ENCODE peak calls at places on chromosomes 7 and 10, in six cellular contexts. G is CD8-positive, alpha-beta T cell; V is HL-60; N is T-helper 9 cell; Q is ELF-1; Z is A549. F is an unnamed sample.

GRCh38 chr7:55065079-55065478 is 46.3 kb downstream of the EGFR start:
- DNase-seq in G (no peak), V (no peak), N (no peak), Q (peak), Z (peak), F (no peak)

GRCh38 chr7:95905165-95905564 is 132.8 kb downstream of the DYNC1I1 start:
- DNase-seq in G (no peak), V (no peak), N (no peak), Q (no peak), Z (no peak), F (no peak)

GRCh38 chr7:130733866-130734524 is at the start of gene KLF14:
- DNase-seq in G (no peak), V (no peak), N (peak), Q (peak), Z (no peak), F (peak)

GRCh38 chr10:92839191-92840085 is 8.9 kb upstream of the EXOC6 start:
- DNase-seq in G (peak), V (no peak), N (peak), Q (peak), Z (peak), F (peak)

GRCh38 chr7:27099224-27099838 is 3.2 kb downstream of the HOXA2 start:
- DNase-seq in G (no peak), V (no peak), N (no peak), Q (no peak), Z (no peak), F (no peak)

GRCh38 chr10:43249151-43249961 is 17.5 kb downstream of the RASGEF1A start:
- DNase-seq in G (no peak), V (no peak), N (no peak), Q (no peak), Z (no peak), F (peak)

GRCh38 chr7:107119376-107120100 is 49.3 kb upstream of the HBP1 start:
- DNase-seq in G (no peak), V (no peak), N (no peak), Q (no peak), Z (no peak), F (no peak)

GRCh38 chr7:140230517-140230861 is 53.7 kb upstream of the KDM7A start:
- DNase-seq in G (peak), V (no peak), N (peak), Q (no peak), Z (no peak), F (no peak)

GRCh38 chr7:117041007-117041406 is 87.7 kb downstream of the ST7 start:
- DNase-seq in G (no peak), V (no peak), N (no peak), Q (no peak), Z (no peak), F (no peak)

GRCh38 chr10:126569513-126570447 is 100.7 kb downstream of the C10orf90 start:
- DNase-seq in G (no peak), V (no peak), N (no peak), Q (no peak), Z (peak), F (no peak)

GRCh38 chr7:105268511-105269392 is 120.0 kb downstream of the SRPK2 start:
- DNase-seq in G (no peak), V (peak), N (no peak), Q (no peak), Z (peak), F (no peak)

GRCh38 chr7:9349625-9350024 is 916.2 kb downstream of the NXPH1 start:
- DNase-seq in G (no peak), V (no peak), N (no peak), Q (no peak), Z (no peak), F (no peak)

GRCh38 chr7:99459087-99459486 is 6.9 kb downstream of the ATP5MF start:
- DNase-seq in G (no peak), V (no peak), N (no peak), Q (peak), Z (peak), F (peak)

GRCh38 chr7:30476401-30477145 is 2.0 kb downstream of the NOD1 start:
- DNase-seq in G (no peak), V (no peak), N (no peak), Q (no peak), Z (no peak), F (no peak)

GRCh38 chr7:70092314-70093303 is 494.3 kb downstream of the AUTS2 start:
- DNase-seq in G (no peak), V (no peak), N (no peak), Q (no peak), Z (no peak), F (no peak)

GRCh38 chr7:44994877-44995554 is 5.0 kb upstream of the CCM2 start:
- DNase-seq in G (no peak), V (no peak), N (no peak), Q (no peak), Z (no peak), F (no peak)

GRCh38 chr7:157751351-157751750 is 414.5 kb downstream of the DNAJB6 start:
- DNase-seq in G (no peak), V (no peak), N (no peak), Q (no peak), Z (no peak), F (no peak)

GRCh38 chr10:59098387-59098786 is 78.1 kb upstream of the PHYHIPL start:
- DNase-seq in G (no peak), V (no peak), N (no peak), Q (no peak), Z (no peak), F (no peak)